ENCODE peak calls at places on chromosomes 1 and 21, in seven cellular contexts. H, B, P, F, I, U and S are unnamed samples.

GRCh38 chr1:115933625-115934024 is 42.7 kb upstream of the SLC22A15 start:
- DNase-seq in H (no peak), B (no peak), P (no peak), F (no peak), I (no peak), U (no peak), S (no peak)

GRCh38 chr21:46291561-46291960 is 5.4 kb downstream of the YBEY start:
- DNase-seq in H (no peak), B (no peak), P (no peak), F (no peak), I (no peak), U (no peak), S (no peak)

GRCh38 chr1:155106862-155107261 is 20.8 kb upstream of the EFNA1 start:
- DNase-seq in H (no peak), B (no peak), P (no peak), F (no peak), I (no peak), U (no peak), S (peak; percentile 37)

GRCh38 chr21:16302851-16303282 is 573.1 kb downstream of the USP25 start:
- DNase-seq in H (no peak), B (no peak), P (no peak), F (peak; percentile 62), I (no peak), U (no peak), S (no peak)

GRCh38 chr21:38351961-38352521 is 95.2 kb downstream of the KCNJ15 start:
- DNase-seq in H (no peak), B (no peak), P (peak; percentile 67), F (no peak), I (peak; percentile 68), U (no peak), S (no peak)

GRCh38 chr1:39081266-39082139 is 55.4 kb downstream of the NDUFS5 start:
- DNase-seq in H (peak; percentile 49), B (no peak), P (no peak), F (no peak), I (no peak), U (no peak), S (peak; percentile 85)

GRCh38 chr21:45306832-45307571 is 19.3 kb upstream of the POFUT2 start:
- DNase-seq in H (no peak), B (peak; percentile 41), P (peak; percentile 62), F (peak; percentile 94), I (no peak), U (no peak), S (no peak)

GRCh38 chr1:30715216-30715615 is 8.2 kb downstream of the MATN1 start:
- DNase-seq in H (no peak), B (peak; percentile 35), P (no peak), F (no peak), I (no peak), U (no peak), S (no peak)

GRCh38 chr1:171800850-171801249 is 19.4 kb downstream of the METTL13 start:
- DNase-seq in H (no peak), B (no peak), P (no peak), F (no peak), I (no peak), U (no peak), S (no peak)

GRCh38 chr1:158324375-158324774 is 7.0 kb downstream of the CD1B start:
- DNase-seq in H (no peak), B (no peak), P (no peak), F (no peak), I (no peak), U (no peak), S (no peak)

GRCh38 chr1:36128126-36128904 is 3.3 kb upstream of the COL8A2 start:
- DNase-seq in H (no peak), B (no peak), P (no peak), F (no peak), I (no peak), U (no peak), S (no peak)

GRCh38 chr1:154353460-154353904 is 28.2 kb downstream of the ATP8B2 start:
- DNase-seq in H (peak; percentile 41), B (peak; percentile 72), P (no peak), F (no peak), I (no peak), U (no peak), S (no peak)

GRCh38 chr1:150257624-150258274 is at the start of gene CA14:
- DNase-seq in H (peak; percentile 7), B (no peak), P (no peak), F (no peak), I (no peak), U (no peak), S (no peak)

GRCh38 chr1:226207048-226207447 is 16.4 kb upstream of the MIXL1 start:
- DNase-seq in H (no peak), B (no peak), P (no peak), F (no peak), I (no peak), U (no peak), S (no peak)

GRCh38 chr1:160178731-160179130 is 11.6 kb upstream of the CASQ1 start:
- DNase-seq in H (no peak), B (no peak), P (no peak), F (no peak), I (no peak), U (no peak), S (no peak)

GRCh38 chr1:110570307-110570706 is 35.9 kb downstream of the KCNA2 start:
- DNase-seq in H (no peak), B (no peak), P (no peak), F (no peak), I (no peak), U (no peak), S (no peak)

GRCh38 chr1:200096774-200097173 is 69.3 kb downstream of the NR5A2 start:
- DNase-seq in H (no peak), B (no peak), P (no peak), F (no peak), I (no peak), U (no peak), S (no peak)

GRCh38 chr1:21876267-21876666 is 60.8 kb downstream of the HSPG2 start:
- DNase-seq in H (no peak), B (no peak), P (no peak), F (no peak), I (no peak), U (no peak), S (no peak)

GRCh38 chr21:34100789-34101188 is 27.4 kb downstream of the MRPS6 start:
- DNase-seq in H (no peak), B (no peak), P (no peak), F (no peak), I (no peak), U (no peak), S (no peak)

GRCh38 chr1:167797005-167797404 is 75.2 kb downstream of the MPZL1 start:
- DNase-seq in H (no peak), B (no peak), P (peak; percentile 93), F (peak; percentile 84), I (no peak), U (no peak), S (no peak)

GRCh38 chr1:73401666-73402065 is 796.3 kb downstream of the LRRIQ3 start:
- DNase-seq in H (no peak), B (no peak), P (no peak), F (no peak), I (no peak), U (no peak), S (no peak)

GRCh38 chr1:56811331-56811730 is 7.9 kb downstream of the FYB2 start:
- DNase-seq in H (no peak), B (no peak), P (no peak), F (no peak), I (no peak), U (no peak), S (no peak)

GRCh38 chr1:161738627-161739287 is 10.8 kb upstream of the DUSP12 start:
- DNase-seq in H (peak; percentile 44), B (peak; percentile 30), P (peak; percentile 55), F (peak; percentile 36), I (no peak), U (no peak), S (no peak)

GRCh38 chr21:39029086-39029772 is 154.0 kb downstream of the PSMG1 start:
- DNase-seq in H (no peak), B (no peak), P (peak; percentile 71), F (no peak), I (no peak), U (no peak), S (no peak)

GRCh38 chr21:21003701-21004100 is 5.5 kb downstream of the NCAM2 start:
- DNase-seq in H (peak; percentile 15), B (no peak), P (no peak), F (no peak), I (no peak), U (no peak), S (no peak)

GRCh38 chr1:54137532-54138061 is 15.2 kb downstream of the CDCP2 start:
- DNase-seq in H (no peak), B (no peak), P (no peak), F (no peak), I (no peak), U (no peak), S (no peak)

GRCh38 chr1:100296140-100296539 is 30.1 kb downstream of the RTCA start:
- DNase-seq in H (no peak), B (no peak), P (no peak), F (no peak), I (no peak), U (no peak), S (no peak)

GRCh38 chr21:39111928-39112327 is 71.3 kb downstream of the PSMG1 start:
- DNase-seq in H (no peak), B (no peak), P (no peak), F (no peak), I (no peak), U (no peak), S (no peak)

GRCh38 chr1:156920233-156921052 is at the start of gene LRRC71:
- DNase-seq in H (peak; percentile 99), B (peak; percentile 82), P (peak; percentile 29), F (peak; percentile 89), I (no peak), U (no peak), S (peak; percentile 26)